ENCODE peak calls at places on chromosomes 6 and 20, in nine cellular contexts. Z is cardiac muscle cell, X is HCT116, A is H1, M is transverse colon, L is HAP-1, U is lower lobe of right lung, T is tibial artery, J is lung. Q is an unnamed sample.

GRCh38 chr6:108476381-108476780 is 84.3 kb upstream of the FOXO3 start:
- DNase-seq in Z (no peak), X (no peak), A (no peak), M (no peak), L (peak; percentile 53), U (no peak), T (no peak), J (no peak), Q (no peak)

GRCh38 chr6:39157511-39157910 is 42.5 kb upstream of the SAYSD1 start:
- DNase-seq in Z (no peak), X (no peak), A (no peak), M (no peak), L (no peak), U (no peak), T (no peak), J (no peak), Q (no peak)

GRCh38 chr6:163460307-163460782 is 45.8 kb downstream of the QKI start:
- DNase-seq in Z (peak; percentile 45), X (no peak), A (no peak), M (no peak), L (peak; percentile 18), U (no peak), T (no peak), J (no peak), Q (no peak)

GRCh38 chr6:41477572-41477971 is 68.6 kb upstream of the FOXP4 start:
- DNase-seq in Z (peak; percentile 56), X (no peak), A (no peak), M (no peak), L (no peak), U (no peak), T (no peak), J (no peak), Q (no peak)

GRCh38 chr6:159217595-159218275 is 48.5 kb downstream of the FNDC1 start:
- DNase-seq in Z (peak; percentile 58), X (peak; percentile 39), A (peak; percentile 77), M (no peak), L (no peak), U (no peak), T (no peak), J (peak; percentile 38), Q (no peak)

GRCh38 chr6:14079433-14079832 is 38.1 kb upstream of the CD83 start:
- DNase-seq in Z (peak; percentile 43), X (no peak), A (no peak), M (no peak), L (no peak), U (no peak), T (no peak), J (no peak), Q (peak; percentile 73)

GRCh38 chr6:100664274-100665040 is 199.7 kb upstream of the SIM1 start:
- DNase-seq in Z (peak; percentile 61), X (no peak), A (no peak), M (no peak), L (peak; percentile 70), U (no peak), T (no peak), J (no peak), Q (no peak)

GRCh38 chr20:61942526-61942925 is 123.2 kb downstream of the TAF4 start:
- DNase-seq in Z (no peak), X (no peak), A (peak; percentile 30), M (no peak), L (no peak), U (peak; percentile 19), T (peak; percentile 10), J (no peak), Q (no peak)

GRCh38 chr6:31407699-31408098 is 4.3 kb downstream of the MICA start:
- DNase-seq in Z (peak; percentile 66), X (no peak), A (no peak), M (no peak), L (no peak), U (no peak), T (no peak), J (no peak), Q (no peak)

GRCh38 chr6:137571854-137572253 is 77.7 kb upstream of the OLIG3 start:
- DNase-seq in Z (peak; percentile 24), X (peak; percentile 59), A (peak; percentile 86), M (peak; percentile 44), L (peak; percentile 43), U (no peak), T (no peak), J (peak; percentile 38), Q (no peak)

GRCh38 chr6:96571551-96571950 is 8.6 kb downstream of the FHL5 start:
- DNase-seq in Z (no peak), X (no peak), A (no peak), M (no peak), L (no peak), U (no peak), T (no peak), J (no peak), Q (no peak)

GRCh38 chr6:107230448-107230847 is 115.1 kb upstream of the BEND3 start:
- DNase-seq in Z (no peak), X (no peak), A (no peak), M (no peak), L (no peak), U (no peak), T (no peak), J (no peak), Q (no peak)

GRCh38 chr6:30444451-30444742 is 44.9 kb upstream of the HLA-E start:
- DNase-seq in Z (no peak), X (no peak), A (no peak), M (no peak), L (no peak), U (no peak), T (no peak), J (no peak), Q (no peak)

GRCh38 chr20:41600926-41601631 is 17.1 kb downstream of the CHD6 start:
- DNase-seq in Z (no peak), X (no peak), A (no peak), M (no peak), L (no peak), U (no peak), T (no peak), J (no peak), Q (no peak)

GRCh38 chr20:41601742-41602141 is 16.4 kb downstream of the CHD6 start:
- DNase-seq in Z (no peak), X (no peak), A (peak; percentile 22), M (no peak), L (no peak), U (no peak), T (no peak), J (no peak), Q (no peak)

GRCh38 chr20:41599699-41600104 is 18.5 kb downstream of the CHD6 start:
- DNase-seq in Z (no peak), X (no peak), A (peak; percentile 17), M (no peak), L (no peak), U (no peak), T (no peak), J (no peak), Q (no peak)

GRCh38 chr20:41594514-41595322 is 23.5 kb downstream of the CHD6 start:
- DNase-seq in Z (no peak), X (no peak), A (peak; percentile 26), M (no peak), L (no peak), U (no peak), T (no peak), J (no peak), Q (no peak)

GRCh38 chr20:41598719-41599118 is 19.5 kb downstream of the CHD6 start:
- DNase-seq in Z (no peak), X (no peak), A (peak; percentile 28), M (no peak), L (no peak), U (no peak), T (no peak), J (no peak), Q (no peak)
- H3K9me3 ChIP-seq in Z (peaks cover 6% of the 10 kb centered on the region), X (peaks cover 15% of the 10 kb centered on the region), A (peaks cover 13% of the 10 kb centered on the region), M (peaks cover 32% of the 10 kb centered on the region), L (peaks cover 17% of the 10 kb centered on the region), U (peaks cover 62% of the 10 kb centered on the region), T (no peaks in the 10 kb centered on the region), J (peaks cover 19% of the 10 kb centered on the region), Q (peaks cover 16% of the 10 kb centered on the region)

GRCh38 chr20:51750770-51751388 is 17.3 kb downstream of the ATP9A start:
- DNase-seq in Z (no peak), X (no peak), A (no peak), M (no peak), L (no peak), U (no peak), T (no peak), J (no peak), Q (no peak)
- H3K4me1 ChIP-seq in Z (no peaks in the 10 kb centered on the region), X (peaks cover 80% of the 10 kb centered on the region), A (no peaks in the 10 kb centered on the region), M (peaks cover 55% of the 10 kb centered on the region), L (peaks cover 3% of the 10 kb centered on the region), U (peaks cover 16% of the 10 kb centered on the region), T (peaks cover 32% of the 10 kb centered on the region), J (peaks cover 6% of the 10 kb centered on the region), Q (no peaks in the 10 kb centered on the region)

GRCh38 chr20:20915855-20916254 is 190.3 kb downstream of the LINC00237 start:
- DNase-seq in Z (no peak), X (no peak), A (no peak), M (no peak), L (no peak), U (no peak), T (no peak), J (no peak), Q (no peak)
- H3K9me3 ChIP-seq in Z (no peaks in the 10 kb centered on the region), X (no peaks in the 10 kb centered on the region), A (peaks cover 5% of the 10 kb centered on the region), M (peaks cover 4% of the 10 kb centered on the region), L (no peaks in the 10 kb centered on the region), U (peaks cover 5% of the 10 kb centered on the region), T (no peaks in the 10 kb centered on the region), J (peaks cover 1% of the 10 kb centered on the region), Q (no peaks in the 10 kb centered on the region)

DNA sequence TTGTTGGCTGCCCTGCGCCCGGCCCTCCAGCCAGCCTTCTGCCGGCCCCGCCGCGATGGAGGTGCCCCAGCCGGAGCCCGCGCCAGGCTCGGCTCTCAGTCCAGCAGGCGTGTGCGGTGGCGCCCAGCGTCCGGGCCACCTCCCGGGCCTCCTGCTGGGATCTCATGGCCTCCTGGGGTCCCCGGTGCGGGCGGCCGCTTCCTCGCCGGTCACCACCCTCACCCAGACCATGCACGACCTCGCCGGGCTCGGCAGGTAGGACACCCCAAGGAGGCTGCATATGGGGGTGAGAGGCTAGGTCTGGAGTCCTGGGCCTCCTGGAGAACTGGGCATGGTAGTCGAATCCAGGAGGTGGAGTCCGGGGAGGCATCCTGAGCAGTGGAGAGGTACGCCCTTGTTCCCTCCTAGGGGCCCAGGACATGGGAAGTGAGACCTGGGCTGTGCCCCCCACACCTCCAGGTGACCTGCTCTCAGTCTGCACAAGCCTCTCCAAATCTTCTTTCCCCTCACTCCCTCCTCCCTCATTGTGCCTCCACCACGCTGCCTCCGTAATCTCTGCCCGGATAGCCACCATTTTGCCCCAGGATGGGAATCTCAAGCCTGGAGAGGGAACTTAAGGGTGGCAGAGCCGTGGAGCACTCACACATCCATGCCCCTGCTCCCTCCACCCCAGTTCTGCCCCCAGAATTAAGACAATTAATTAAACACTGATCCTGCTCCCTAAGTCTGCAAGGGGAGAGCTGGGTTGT is 541 bp downstream of the CDC25B start:
- DNase-seq in Z (no peak), X (no peak), A (no peak), M (no peak), L (no peak), U (no peak), T (no peak), J (no peak), Q (no peak)
- H3K4me1 ChIP-seq in Z (peaks cover 10% of the 10 kb centered on the region), X (peaks cover 57% of the 10 kb centered on the region), A (peaks cover 35% of the 10 kb centered on the region), M (peaks cover 46% of the 10 kb centered on the region), L (peaks cover 9% of the 10 kb centered on the region), U (peaks cover 60% of the 10 kb centered on the region), T (peaks cover 35% of the 10 kb centered on the region), J (no peaks in the 10 kb centered on the region), Q (peaks cover 40% of the 10 kb centered on the region)